ENCODE peak calls at places on chromosomes 3 and 15, in six cellular contexts. E, N, Q, I, W and L are unnamed samples.

GRCh38 chr3:160291290-160291908 is 66.2 kb downstream of the C3orf80 start:
- DNase-seq in W (no peak), N (no peak), Q (peak), E (no peak), I (no peak), L (no peak)

GRCh38 chr3:195508185-195508584 is 34.9 kb downstream of the PPP1R2 start:
- DNase-seq in E (no peak), W (no peak), I (no peak), N (no peak), Q (no peak), L (no peak)

GRCh38 chr15:68346986-68347385 is 69.4 kb downstream of the FEM1B start:
- DNase-seq in W (no peak), N (no peak), E (no peak), I (no peak), Q (no peak), L (no peak)

GRCh38 chr3:179973931-179974361 is 62.8 kb downstream of the PEX5L start:
- DNase-seq in E (no peak), I (peak), W (peak), Q (no peak), N (no peak), L (no peak)

GRCh38 chr3:161560006-161560637 is 63.5 kb downstream of the OTOL1 start:
- DNase-seq in N (peak), Q (peak), I (peak), W (peak), E (peak), L (peak)

GRCh38 chr15:101495334-101496197 is 6.1 kb upstream of the PCSK6 start:
- DNase-seq in E (no peak), N (no peak), I (no peak), Q (no peak), W (no peak), L (no peak)

GRCh38 chr3:146246493-146246892 is 4.4 kb downstream of the PLSCR4 start:
- DNase-seq in N (no peak), Q (no peak), E (no peak), W (no peak), I (no peak), L (no peak)

GRCh38 chr15:49827311-49827710 is 206.5 kb downstream of the DTWD1 start:
- DNase-seq in I (no peak), E (no peak), Q (no peak), N (no peak), W (no peak), L (no peak)

GRCh38 chr15:56019060-56019793 is 25.8 kb upstream of the NEDD4 start:
- DNase-seq in W (no peak), N (no peak), E (peak), Q (no peak), I (no peak), L (peak)

GRCh38 chr3:50672656-50673055 is 2.1 kb upstream of the DOCK3 start:
- DNase-seq in W (no peak), I (no peak), E (no peak), Q (no peak), N (no peak), L (no peak)

GRCh38 chr3:50676031-50676705 is 1.4 kb downstream of the DOCK3 start:
- DNase-seq in I (no peak), E (no peak), W (no peak), Q (no peak), N (no peak), L (no peak)

GRCh38 chr3:50673937-50674336 is 790 bp upstream of the DOCK3 start:
- DNase-seq in W (no peak), I (no peak), Q (no peak), N (no peak), E (no peak), L (no peak)

GRCh38 chr3:50675179-50676030 is 678 bp downstream of the DOCK3 start:
- DNase-seq in Q (no peak), W (peak), E (no peak), I (peak), N (no peak), L (no peak)

GRCh38 chr3:50674349-50675178 is at the start of gene DOCK3:
- DNase-seq in I (peak), N (peak), E (peak), W (peak), Q (no peak), L (no peak)
- H3K9ac ChIP-seq in I (no peak), N (no peak), E (no peak), W (no peak), Q (no peak), L (peak)

DNA sequence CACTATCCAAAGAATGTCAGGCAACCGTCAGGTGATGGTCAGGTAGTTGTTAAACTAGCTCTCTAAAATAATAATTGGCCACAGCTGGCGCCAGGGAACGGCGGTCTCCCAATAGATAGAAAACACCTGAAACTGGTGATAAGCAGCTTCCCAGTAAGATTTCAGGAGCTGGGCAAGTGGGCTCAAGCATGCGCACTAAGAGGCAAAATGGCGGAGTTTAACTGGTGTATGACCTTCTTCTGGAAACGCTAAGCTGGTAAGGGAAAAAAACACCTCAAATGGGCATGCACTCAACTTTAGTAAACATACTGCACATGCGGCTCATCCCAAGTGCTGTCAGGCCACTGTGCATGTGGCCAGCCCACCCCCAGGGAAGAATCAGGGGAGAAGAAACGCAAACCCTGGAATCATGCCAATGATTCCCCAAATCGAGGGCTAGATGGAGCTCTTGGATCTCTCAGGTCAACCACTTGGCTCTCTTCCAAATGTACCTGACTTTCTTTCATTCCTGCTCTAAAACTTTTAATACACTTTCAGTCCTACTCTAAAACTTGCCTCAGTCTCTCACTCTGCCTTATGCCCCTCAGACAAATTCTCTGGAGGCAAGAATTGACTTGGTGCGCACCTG is 195.0 kb downstream of the ZNF621 start:
- DNase-seq in E (peak), I (peak), Q (peak), W (peak), N (peak), L (no peak)
- TF ChIP-seq CTCF in E (no peak), I (peak), Q (peak), W (peak), N (peak), L (no peak)

GRCh38 chr3:56753206-56753605 is 48.5 kb downstream of the ARHGEF3 start:
- DNase-seq in I (no peak), Q (no peak), E (peak), W (no peak), N (no peak), L (peak)
- H3K9ac ChIP-seq in I (no peak), Q (no peak), E (no peak), W (no peak), N (no peak), L (no peak)

GRCh38 chr15:93037341-93038063 is 51.5 kb downstream of the RGMA start:
- DNase-seq in I (peak), Q (no peak), E (peak), N (no peak), W (no peak), L (peak)
- TF ChIP-seq CTCF in I (no peak), Q (no peak), E (peak), N (no peak), W (peak), L (no peak)

GRCh38 chr3:177263615-177264365 is 66.5 kb upstream of the TBL1XR1 start:
- DNase-seq in Q (no peak), E (peak), W (no peak), I (no peak), N (no peak), L (peak)
- H3K9ac ChIP-seq in Q (no peak), E (no peak), W (no peak), I (no peak), N (no peak), L (no peak)

GRCh38 chr3:25831578-25831977 is 41.7 kb downstream of the OXSM start:
- DNase-seq in N (peak), I (peak), E (peak), W (no peak), Q (no peak), L (peak)
- TF ChIP-seq CTCF in N (peak), I (peak), E (peak), W (peak), Q (peak), L (peak)

DNA sequence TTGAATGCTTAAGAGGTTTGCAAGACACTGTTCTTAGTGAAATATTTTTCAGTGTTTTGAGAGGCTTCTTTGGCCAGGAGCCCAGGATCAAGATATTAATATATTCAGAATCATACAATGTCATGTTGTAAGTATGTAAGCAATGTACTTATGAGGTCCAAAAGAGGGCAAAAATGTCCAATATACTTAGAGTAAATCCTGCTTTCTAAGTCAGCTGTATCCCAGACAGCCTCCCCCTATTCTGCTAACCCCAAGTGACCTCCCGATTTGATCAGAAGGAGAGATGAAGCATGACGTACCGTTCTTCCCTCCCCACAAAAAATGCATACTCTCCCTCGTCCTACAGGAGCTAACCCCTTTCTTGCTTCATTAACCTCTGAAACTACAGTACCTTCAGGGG is 70.9 kb downstream of the CHAC1 start:
- DNase-seq in E (peak), I (no peak), Q (no peak), N (no peak), W (no peak), L (peak)
- H3K9ac ChIP-seq in E (no peak), I (no peak), Q (no peak), N (no peak), W (no peak), L (peak)

GRCh38 chr15:32649336-32649735 is 7.8 kb downstream of the SCG5 start:
- DNase-seq in N (peak), E (no peak), I (peak), W (no peak), Q (peak), L (no peak)
- TF ChIP-seq CTCF in N (peak), E (peak), I (peak), W (peak), Q (peak), L (peak)

GRCh38 chr15:63288342-63288741 is 10.9 kb downstream of the APH1B start:
- DNase-seq in N (no peak), I (no peak), Q (no peak), W (no peak), E (no peak), L (no peak)
- H3K9ac ChIP-seq in N (no peak), I (no peak), Q (no peak), W (no peak), E (no peak), L (peak)

GRCh38 chr15:80777836-80778620 is 1.1 kb upstream of the CEMIP start:
- DNase-seq in I (no peak), N (peak), E (no peak), W (no peak), Q (no peak), L (no peak)

GRCh38 chr15:80779658-80780415 is 667 bp downstream of the CEMIP start:
- DNase-seq in W (peak), I (peak), E (peak), Q (peak), N (peak), L (peak)

GRCh38 chr15:80780416-80781221 is 1.4 kb downstream of the CEMIP start:
- DNase-seq in E (peak), W (peak), I (peak), Q (peak), N (peak), L (peak)

GRCh38 chr15:80778621-80778963 is 578 bp upstream of the CEMIP start:
- DNase-seq in W (no peak), I (no peak), Q (no peak), N (no peak), E (no peak), L (no peak)

GRCh38 chr15:80778964-80779657 is at the start of gene CEMIP:
- DNase-seq in E (peak), Q (peak), I (peak), W (peak), N (peak), L (peak)
- TF ChIP-seq CTCF in E (peak), Q (peak), I (peak), W (peak), N (peak), L (peak)